ENCODE peak calls at places on chromosomes 1 and 21, in four cellular contexts. T is K562, U is HepG2, V is A549. L is an unnamed sample.

GRCh38 chr1:218165687-218166088 is 119.4 kb upstream of the RRP15 start:
- DNase-seq in T (no peak), U (no peak), V (no peak), L (no peak)

GRCh38 chr21:29647353-29647781 is 292.4 kb downstream of the GRIK1 start:
- DNase-seq in T (peak), U (no peak), V (no peak), L (peak)

GRCh38 chr1:205429742-205430464 is 8.0 kb upstream of the LEMD1 start:
- DNase-seq in T (no peak), U (no peak), V (no peak), L (no peak)

GRCh38 chr1:234477373-234478151 is 1.4 kb downstream of the TARBP1 start:
- DNase-seq in T (no peak), U (no peak), V (no peak), L (no peak)

GRCh38 chr1:22111620-22112019 is 31.3 kb downstream of the WNT4 start:
- DNase-seq in T (no peak), U (no peak), V (no peak), L (peak)

GRCh38 chr1:214666674-214667073 is 63.7 kb downstream of the CENPF start:
- DNase-seq in T (no peak), U (no peak), V (no peak), L (no peak)

GRCh38 chr1:44616991-44617702 is 57.1 kb downstream of the TMEM53 start:
- DNase-seq in T (no peak), U (no peak), V (no peak), L (peak)

GRCh38 chr21:29279531-29279930 is 19.2 kb upstream of the BACH1 start:
- DNase-seq in T (no peak), U (no peak), V (no peak), L (no peak)

GRCh38 chr1:24415910-24416665 is 486 bp downstream of the NIPAL3 start:
- DNase-seq in T (peak), U (no peak), V (no peak), L (peak)

GRCh38 chr21:39854572-39854971 is 12.7 kb upstream of the PCP4 start:
- DNase-seq in T (no peak), U (no peak), V (no peak), L (no peak)

GRCh38 chr1:155012052-155012546 is 9.5 kb downstream of the ZBTB7B start:
- DNase-seq in T (peak), U (no peak), V (peak), L (no peak)

GRCh38 chr1:21734526-21734925 is 48.4 kb downstream of the USP48 start:
- DNase-seq in T (no peak), U (no peak), V (no peak), L (peak)

GRCh38 chr1:203100163-203100867 is 14.5 kb upstream of the MYOG start:
- DNase-seq in T (no peak), U (no peak), V (no peak), L (no peak)

GRCh38 chr1:201443747-201444146 is 22.2 kb upstream of the TNNI1 start:
- DNase-seq in T (no peak), U (no peak), V (no peak), L (no peak)

GRCh38 chr21:33543505-33544129 is 779 bp downstream of the SON start:
- DNase-seq in T (peak), U (no peak), V (no peak), L (no peak)

GRCh38 chr1:43270421-43271095 is 775 bp downstream of the TMEM125 start:
- DNase-seq in T (peak), U (no peak), V (no peak), L (no peak)

GRCh38 chr21:41706263-41706639 is 60.6 kb downstream of the RIPK4 start:
- DNase-seq in T (no peak), U (no peak), V (no peak), L (no peak)

GRCh38 chr1:78005755-78006154 is 1.0 kb downstream of the DNAJB4 start:
- DNase-seq in T (peak), U (peak), V (peak), L (peak)

GRCh38 chr1:213982515-213982813 is 5.3 kb upstream of the PROX1 start:
- DNase-seq in T (no peak), U (no peak), V (no peak), L (no peak)

GRCh38 chr21:45384656-45385548 is 20.1 kb upstream of the COL18A1 start:
- DNase-seq in T (no peak), U (no peak), V (no peak), L (no peak)

GRCh38 chr21:17416139-17416538 is 96.7 kb upstream of the CXADR start:
- DNase-seq in T (no peak), U (no peak), V (no peak), L (peak)

GRCh38 chr1:154906621-154907081 is 29.9 kb downstream of the PMVK start:
- DNase-seq in T (no peak), U (peak), V (peak), L (no peak)

GRCh38 chr1:109762039-109762585 is 1.6 kb downstream of the EPS8L3 start:
- DNase-seq in T (no peak), U (no peak), V (no peak), L (no peak)

GRCh38 chr1:109760581-109761226 is 3.0 kb downstream of the EPS8L3 start:
- DNase-seq in T (no peak), U (no peak), V (no peak), L (no peak)

GRCh38 chr1:109761227-109762038 is 2.3 kb downstream of the EPS8L3 start:
- DNase-seq in T (no peak), U (no peak), V (no peak), L (no peak)

GRCh38 chr1:109757936-109758786 is 5.6 kb downstream of the EPS8L3 start:
- DNase-seq in T (no peak), U (no peak), V (no peak), L (no peak)

GRCh38 chr1:109759513-109760334 is 4.0 kb downstream of the EPS8L3 start:
- DNase-seq in T (no peak), U (no peak), V (no peak), L (no peak)
- TF ChIP-seq MAZ in T (no peak), U (no peak), V (no peak), L (no peak)

GRCh38 chr1:150875197-150876110 is 945 bp downstream of the ARNT start:
- DNase-seq in T (no peak), U (peak), V (no peak), L (no peak)
- TF ChIP-seq MAZ in T (no peak), U (no peak), V (no peak), L (no peak)

GRCh38 chr21:42862774-42863503 is 16.4 kb downstream of the WDR4 start:
- DNase-seq in T (no peak), U (no peak), V (peak), L (no peak)

GRCh38 chr21:42864812-42865211 is 14.5 kb downstream of the WDR4 start:
- DNase-seq in T (no peak), U (no peak), V (no peak), L (no peak)

GRCh38 chr21:42863504-42863870 is 15.9 kb downstream of the WDR4 start:
- DNase-seq in T (no peak), U (no peak), V (no peak), L (no peak)

GRCh38 chr21:42864286-42864685 is 15.1 kb downstream of the WDR4 start:
- DNase-seq in T (no peak), U (no peak), V (no peak), L (no peak)

DNA sequence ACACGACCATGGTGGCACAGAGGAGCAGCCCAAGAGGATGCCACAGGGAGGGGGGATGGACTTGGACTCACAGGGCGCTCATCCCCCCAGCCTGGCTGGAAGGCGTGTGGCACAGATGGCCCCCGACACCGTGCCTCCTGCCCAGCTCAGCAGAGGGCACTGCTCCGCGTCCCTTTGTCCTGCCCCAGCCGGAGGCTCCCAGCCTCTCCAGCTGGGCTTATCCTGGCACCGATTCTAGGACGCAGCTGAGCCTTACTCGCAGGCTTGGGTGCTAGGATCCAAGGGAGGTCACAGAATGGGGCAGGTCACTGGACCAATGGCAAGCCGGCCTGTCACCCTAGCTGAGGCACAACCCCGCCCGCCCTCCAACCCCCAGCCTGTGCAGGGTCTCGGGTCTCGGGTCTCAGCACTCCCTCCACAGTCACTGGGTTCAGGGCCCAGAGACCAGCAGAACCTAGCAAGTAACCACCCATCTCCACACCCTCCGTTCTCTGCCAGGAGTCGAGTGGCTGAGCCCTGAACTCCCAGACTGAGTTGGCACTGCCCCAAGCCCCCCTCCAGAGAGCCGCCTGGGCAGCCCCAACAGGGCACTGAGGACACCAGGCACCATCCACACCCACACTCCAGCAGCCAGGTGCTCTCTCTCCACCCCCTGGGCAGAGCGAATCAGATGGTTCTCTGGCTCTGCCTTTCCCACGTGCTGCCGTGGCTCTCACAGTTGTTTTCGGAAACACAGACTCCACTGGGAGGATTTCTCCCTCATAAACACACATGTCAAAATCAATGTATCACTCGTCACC is 13.8 kb downstream of the WDR4 start:
- DNase-seq in T (no peak), U (no peak), V (no peak), L (no peak)
- TF ChIP-seq MAZ in T (no peak), U (no peak), V (no peak), L (no peak)

DNA sequence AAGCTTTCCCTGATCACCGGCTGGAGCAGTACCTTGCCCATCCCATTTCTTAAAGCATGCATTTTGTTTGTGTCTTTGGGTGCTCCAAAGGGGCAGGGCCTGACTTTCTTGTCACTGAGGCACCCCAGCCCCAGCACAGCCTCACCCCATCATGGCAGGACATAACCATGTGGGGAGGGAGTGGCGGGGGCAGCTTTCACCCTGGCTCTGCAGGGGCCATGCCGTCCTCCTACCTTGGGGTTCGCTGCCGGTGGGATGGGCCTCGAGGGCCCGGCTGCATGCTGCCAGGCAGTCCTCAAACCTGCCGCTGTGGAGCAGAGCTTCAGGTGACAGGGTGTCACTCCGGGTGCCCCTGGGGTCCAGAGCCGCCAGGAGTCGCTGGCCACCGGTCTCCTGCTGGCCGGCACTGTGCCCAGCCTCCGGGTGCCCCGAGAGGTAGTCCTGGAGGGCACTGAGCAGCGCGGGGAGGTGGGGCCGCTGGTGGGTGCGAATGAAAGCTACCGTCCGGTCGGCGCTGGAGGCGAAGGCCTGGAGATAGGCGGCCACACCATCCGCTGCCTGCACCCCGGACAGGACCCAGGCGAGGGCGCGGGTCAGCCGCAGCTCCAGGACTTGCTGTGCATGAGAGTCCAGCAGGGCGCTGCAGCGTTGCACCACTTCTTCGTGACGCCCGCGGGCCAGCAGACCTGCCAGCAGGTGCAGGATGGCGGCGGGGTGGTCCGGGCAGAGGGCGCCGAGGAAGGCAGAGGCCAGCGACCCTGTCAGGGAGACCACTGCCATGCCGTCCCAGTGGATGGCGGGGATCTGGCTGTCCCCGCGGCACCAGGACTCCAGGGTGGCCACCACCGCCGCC is 1.5 kb downstream of the TTC34 start:
- DNase-seq in T (no peak), U (no peak), V (no peak), L (no peak)
- TF ChIP-seq MAZ in T (no peak), U (no peak), V (no peak), L (no peak)

L was measured in IMR-90.